ENCODE peak calls at places on chromosome 21, in five cellular contexts. N is psoas muscle, S is Peyer's patch, J is left ventricle myocardium inferior, R is heart left ventricle. X is an unnamed sample.
A peak's percentile ranks its signal among the peaks of the same experiment; 100 is the strongest.

GRCh38 chr21:35503646-35504045 is 454.5 kb upstream of the RUNX1 start:
- DNase-seq in N (no peak), S (no peak), J (no peak), R (peak; percentile 36), X (peak; percentile 5)

GRCh38 chr21:37503848-37504467 is 137.4 kb downstream of the DYRK1A start:
- DNase-seq in N (no peak), S (no peak), J (no peak), R (no peak), X (no peak)

GRCh38 chr21:37032293-37032692 is 25.8 kb downstream of the RIPPLY3 start:
- DNase-seq in N (no peak), S (no peak), J (no peak), R (no peak), X (no peak)

GRCh38 chr21:45410865-45411809 is 6.2 kb downstream of the COL18A1 start:
- DNase-seq in N (peak; percentile 15), S (no peak), J (peak; percentile 76), R (peak; percentile 88), X (no peak)

GRCh38 chr21:25385912-25386474 is 221.3 kb downstream of the MRPL39 start:
- DNase-seq in N (no peak), S (no peak), J (no peak), R (no peak), X (no peak)

GRCh38 chr21:44521928-44522752 is 17.9 kb downstream of the KRTAP10-1 start:
- DNase-seq in N (no peak), S (no peak), J (peak; percentile 7), R (no peak), X (peak; percentile 15)

GRCh38 chr21:41759214-41759840 is 7.5 kb downstream of the RIPK4 start:
- DNase-seq in N (no peak), S (no peak), J (no peak), R (no peak), X (no peak)

GRCh38 chr21:19405326-19405725 is 1001.7 kb upstream of the TMPRSS15 start:
- DNase-seq in N (no peak), S (no peak), J (no peak), R (no peak), X (no peak)

GRCh38 chr21:37452222-37452621 is 85.6 kb downstream of the DYRK1A start:
- DNase-seq in N (no peak), S (no peak), J (peak; percentile 31), R (peak; percentile 62), X (no peak)

GRCh38 chr21:26130249-26130896 is 40.2 kb downstream of the APP start:
- DNase-seq in N (no peak), S (no peak), J (no peak), R (no peak), X (no peak)

GRCh38 chr21:27424601-27425000 is 457.7 kb upstream of the ADAMTS5 start:
- DNase-seq in N (no peak), S (no peak), J (no peak), R (no peak), X (no peak)

GRCh38 chr21:27425574-27425973 is 458.7 kb upstream of the ADAMTS5 start:
- DNase-seq in N (no peak), S (no peak), J (no peak), R (no peak), X (no peak)

GRCh38 chr21:27426196-27426595 is 459.3 kb upstream of the ADAMTS5 start:
- DNase-seq in N (no peak), S (no peak), J (no peak), R (no peak), X (no peak)

GRCh38 chr21:27423906-27424595 is 457.2 kb upstream of the ADAMTS5 start:
- DNase-seq in N (no peak), S (no peak), J (no peak), R (no peak), X (no peak)

GRCh38 chr21:27425172-27425571 is 458.3 kb upstream of the ADAMTS5 start:
- DNase-seq in N (no peak), S (no peak), J (no peak), R (no peak), X (no peak)
- TF ChIP-seq CTCF in N (no peak), S (no peak), J (no peak), R (no peak), X (no peak)

GRCh38 chr21:39537571-39537970 is 75.2 kb upstream of the B3GALT5 start:
- DNase-seq in N (no peak), S (no peak), J (no peak), R (no peak), X (no peak)
- H3K27ac ChIP-seq in N (no peak overlapping the region), S (no peak overlapping the region), J (no peak overlapping the region), R (no peak overlapping the region), X (no peak overlapping the region)

GRCh38 chr21:29315155-29315749 is 16.5 kb downstream of the BACH1 start:
- DNase-seq in N (no peak), S (no peak), J (no peak), R (no peak), X (no peak)
- H3K4me3 ChIP-seq in N (peak overlapping the region; percentile 8), S (no peak overlapping the region), J (no peak overlapping the region), R (no peak overlapping the region), X (no peak overlapping the region)

GRCh38 chr21:31213787-31214186 is 130.3 kb downstream of the TIAM1 start:
- DNase-seq in N (no peak), S (no peak), J (no peak), R (no peak), X (no peak)
- TF ChIP-seq CTCF in N (no peak), S (no peak), J (no peak), R (no peak), X (peak; percentile 25)